ENCODE peak calls at places on chromosomes 16 and 17, in four cellular contexts. D, T, Y and K are unnamed samples.

GRCh38 chr17:45061606-45062205 is 589 bp downstream of the NMT1 start:
- DNase-seq in D (no peak), T (no peak), Y (no peak), K (no peak)

GRCh38 chr17:40949406-40949805 is 12.0 kb upstream of the KRT23 start:
- DNase-seq in D (no peak), T (no peak), Y (no peak), K (no peak)

GRCh38 chr17:41544497-41544896 is 16.4 kb upstream of the KRT19 start:
- DNase-seq in D (peak; percentile 49), T (no peak), Y (no peak), K (no peak)

GRCh38 chr17:78109489-78109761 is 19.1 kb downstream of the TMC6 start:
- DNase-seq in D (no peak), T (no peak), Y (no peak), K (no peak)

GRCh38 chr17:77746901-77747620 is 211.4 kb upstream of the TNRC6C start:
- DNase-seq in D (no peak), T (no peak), Y (no peak), K (no peak)

GRCh38 chr17:46097497-46097896 is 95.7 kb downstream of the KANSL1 start:
- DNase-seq in D (no peak), T (no peak), Y (no peak), K (no peak)

GRCh38 chr17:8189041-8189710 is 804 bp downstream of the BORCS6 start:
- DNase-seq in D (no peak), T (no peak), Y (no peak), K (no peak)

GRCh38 chr16:424033-424622 is 1.3 kb upstream of the RAB11FIP3 start:
- DNase-seq in D (no peak), T (peak; percentile 24), Y (no peak), K (no peak)

GRCh38 chr16:88050952-88051660 is 99.9 kb downstream of the BANP start:
- DNase-seq in D (no peak), T (no peak), Y (no peak), K (no peak)

GRCh38 chr17:60390881-60391418 is 983 bp downstream of the USP32 start:
- DNase-seq in D (peak; percentile 49), T (peak; percentile 32), Y (no peak), K (no peak)

GRCh38 chr17:338442-339192 is 14.0 kb downstream of the RPH3AL start:
- DNase-seq in D (no peak), T (no peak), Y (no peak), K (no peak)

GRCh38 chr16:85104821-85105391 is 7.4 kb downstream of the CIBAR2 start:
- DNase-seq in D (no peak), T (peak; percentile 53), Y (peak; percentile 21), K (peak; percentile 48)

GRCh38 chr16:49713770-49714169 is 142.1 kb downstream of the ZNF423 start:
- DNase-seq in D (no peak), T (no peak), Y (no peak), K (no peak)

DNA sequence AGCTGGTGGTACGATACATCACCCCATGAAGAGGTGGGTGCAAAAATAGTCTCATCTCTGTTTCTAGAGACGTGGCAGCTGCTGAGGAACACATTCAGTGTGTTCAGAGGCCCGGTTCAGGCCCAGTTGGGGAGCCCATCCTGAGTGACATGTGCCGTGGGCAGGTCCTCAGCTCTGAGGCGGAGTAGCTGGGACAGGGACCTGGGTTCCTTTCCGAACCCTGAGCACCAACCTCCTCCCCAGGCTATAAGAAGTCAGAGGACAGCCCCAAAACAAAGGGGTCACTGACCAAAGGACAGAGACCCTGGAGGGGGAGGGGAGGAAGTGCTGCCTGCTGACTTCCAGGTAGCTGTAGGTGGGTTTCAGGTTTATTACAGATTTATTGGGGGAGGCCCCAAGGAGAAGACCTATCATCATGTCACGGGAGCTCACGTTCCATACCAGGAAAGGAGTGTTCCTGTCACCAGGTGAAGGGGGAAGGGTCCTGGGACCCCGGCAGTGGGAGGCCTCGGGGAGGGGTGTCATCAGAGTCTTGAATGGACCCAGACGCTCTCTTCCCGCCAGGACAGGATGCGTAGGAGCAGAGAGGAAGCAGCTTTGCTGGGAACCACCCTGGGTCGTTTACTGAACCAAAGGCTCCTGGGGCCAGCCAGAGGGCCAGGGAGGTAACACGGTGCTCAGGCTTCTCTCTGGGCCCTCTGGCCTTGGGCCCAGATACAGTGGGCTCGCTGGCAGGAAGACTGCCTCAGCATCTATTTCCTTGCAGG is 4.9 kb downstream of the LDHD start:
- DNase-seq in D (no peak), T (no peak), Y (no peak), K (no peak)
- TF ChIP-seq POLR2AphosphoS5 in D (no peak), T (no peak), Y (no peak), K (no peak)

DNA sequence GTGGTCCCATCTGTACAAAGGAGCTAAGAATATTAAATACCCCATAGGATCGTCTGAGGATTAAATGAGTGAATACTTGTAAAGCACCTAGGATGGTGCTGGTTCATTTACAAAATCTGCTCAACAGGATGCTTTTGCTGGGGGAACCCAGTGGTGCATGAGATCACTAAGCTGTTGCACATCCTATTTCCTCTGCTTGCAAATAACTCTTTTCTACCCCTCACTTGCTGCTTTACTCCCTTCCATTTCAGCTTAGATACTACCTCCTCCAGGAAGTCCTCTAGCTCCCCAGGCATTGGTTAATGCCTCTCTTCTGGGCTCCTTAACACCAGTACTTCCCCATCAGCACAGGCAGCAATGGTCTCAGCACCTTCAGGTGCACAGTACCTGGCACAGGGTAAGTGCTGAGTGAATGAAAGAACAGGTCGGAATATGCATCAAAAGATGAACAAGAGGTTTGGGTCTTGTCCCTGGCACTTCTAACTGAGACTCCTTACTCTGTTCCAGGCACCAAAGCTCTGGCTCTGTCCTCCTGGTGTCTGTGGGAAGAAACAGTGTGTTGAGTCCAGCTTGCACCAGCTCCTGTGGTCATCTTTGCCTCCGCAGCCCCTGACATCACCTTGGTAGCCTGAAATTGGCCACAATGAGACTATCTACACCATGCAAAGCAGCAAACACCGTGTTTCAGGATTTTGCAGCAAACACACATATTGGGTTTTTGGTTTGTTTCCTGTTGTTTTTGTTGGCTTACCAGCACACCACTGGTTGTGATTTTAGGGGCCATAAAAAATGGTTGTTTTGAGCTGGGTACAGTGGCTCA is 24.1 kb upstream of the IL21R start:
- DNase-seq in D (no peak), T (peak; percentile 42), Y (peak; percentile 72), K (no peak)
- TF ChIP-seq SPI1 in D (no peak), T (no peak), Y (peak; percentile 24), K (peak; percentile 51)

GRCh38 chr16:56314244-56314850 is 111.0 kb downstream of the AMFR start:
- DNase-seq in D (no peak), T (no peak), Y (no peak), K (no peak)

GRCh38 chr16:56319391-56319790 is 106.0 kb downstream of the AMFR start:
- DNase-seq in D (no peak), T (no peak), Y (no peak), K (no peak)

GRCh38 chr16:56317998-56318912 is 107.1 kb downstream of the AMFR start:
- DNase-seq in D (peak; percentile 78), T (peak; percentile 69), Y (peak; percentile 3), K (peak; percentile 95)

GRCh38 chr16:56315955-56316354 is 109.4 kb downstream of the AMFR start:
- DNase-seq in D (no peak), T (no peak), Y (no peak), K (no peak)

GRCh38 chr16:56316545-56316944 is 108.8 kb downstream of the AMFR start:
- DNase-seq in D (no peak), T (no peak), Y (no peak), K (no peak)
- TF ChIP-seq POLR2AphosphoS5 in D (no peak), T (no peak), Y (no peak), K (no peak)

GRCh38 chr17:57370583-57370982 is 114.3 kb downstream of the MSI2 start:
- DNase-seq in D (no peak), T (no peak), Y (no peak), K (no peak)

GRCh38 chr17:57369509-57369945 is 113.2 kb downstream of the MSI2 start:
- DNase-seq in D (no peak), T (no peak), Y (no peak), K (no peak)

GRCh38 chr17:57372156-57372555 is 115.8 kb downstream of the MSI2 start:
- DNase-seq in D (no peak), T (no peak), Y (no peak), K (no peak)

GRCh38 chr17:57368637-57369336 is 112.5 kb downstream of the MSI2 start:
- DNase-seq in D (no peak), T (no peak), Y (no peak), K (no peak)

GRCh38 chr17:57370051-57370581 is 113.8 kb downstream of the MSI2 start:
- DNase-seq in D (peak; percentile 28), T (no peak), Y (no peak), K (no peak)
- TF ChIP-seq SPI1 in D (no peak), T (no peak), Y (no peak), K (no peak)

GRCh38 chr16:89322381-89323119 is 105.0 kb downstream of the ZNF778 start:
- DNase-seq in D (peak; percentile 53), T (peak; percentile 13), Y (no peak), K (no peak)
- TF ChIP-seq POLR2AphosphoS5 in D (no peak), T (no peak), Y (no peak), K (no peak)

DNA sequence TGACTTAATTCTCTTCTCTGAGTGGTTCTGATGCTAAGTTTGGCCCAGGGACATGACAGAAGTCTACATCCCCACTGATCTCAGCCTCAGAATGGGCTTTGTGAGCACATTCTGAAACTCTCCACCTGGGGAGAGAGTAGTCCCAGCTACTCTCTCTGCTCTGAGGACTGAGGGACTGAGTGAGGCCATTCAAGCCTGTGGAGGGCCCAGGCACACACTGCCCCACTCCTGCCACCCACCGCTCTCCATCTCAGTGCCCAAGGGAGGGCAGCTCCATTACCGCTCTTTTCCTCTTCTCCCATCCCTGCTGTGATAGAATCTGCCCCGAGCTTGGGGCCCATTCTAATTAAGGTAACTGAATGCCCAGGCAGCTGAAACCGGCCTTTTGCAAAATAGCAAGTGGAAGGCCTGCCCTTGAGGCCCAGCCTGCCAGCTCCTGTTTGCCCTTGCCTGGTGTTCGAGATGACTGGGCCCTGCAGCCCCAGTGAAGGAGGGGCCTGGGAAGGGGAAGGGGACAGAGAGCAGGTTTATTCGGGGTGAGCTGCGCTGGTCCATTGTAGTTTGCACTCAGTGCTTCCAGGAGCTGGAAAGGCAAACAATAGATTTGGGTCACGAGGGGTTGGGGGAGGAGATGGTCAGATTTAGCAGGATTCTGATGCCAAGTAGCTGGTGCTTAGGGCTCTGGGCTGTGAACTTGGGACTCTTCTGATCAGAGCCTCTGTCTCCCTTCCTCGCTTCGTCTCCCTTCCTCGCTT is 76.2 kb downstream of the RAB11FIP4 start:
- DNase-seq in D (no peak), T (no peak), Y (no peak), K (no peak)
- TF ChIP-seq SPI1 in D (no peak), T (no peak), Y (no peak), K (no peak)

DNA sequence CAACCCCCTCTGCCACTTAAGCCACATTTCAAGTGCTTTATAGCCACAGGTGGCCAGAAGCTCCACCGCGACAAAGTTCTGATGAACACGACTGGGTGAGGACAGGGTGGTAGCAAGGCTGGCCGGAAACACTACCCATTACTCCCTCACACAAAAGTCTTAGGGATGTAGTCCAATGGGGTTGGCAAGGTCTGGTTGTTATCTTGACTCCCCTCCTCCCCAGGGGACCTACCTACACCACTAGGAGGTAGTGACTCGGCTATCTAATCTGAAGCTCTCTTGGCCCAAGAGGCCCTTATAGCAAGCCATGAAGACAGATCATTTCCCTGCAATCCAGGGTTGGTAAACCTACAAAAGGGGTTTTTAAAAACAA is 8.4 kb downstream of the LITAFD start:
- DNase-seq in D (no peak), T (no peak), Y (no peak), K (no peak)
- TF ChIP-seq POLR2AphosphoS5 in D (no peak), T (peak; percentile 28), Y (no peak), K (no peak)

GRCh38 chr17:3712811-3713463 is 10.8 kb upstream of the HASPIN start:
- DNase-seq in D (peak; percentile 55), T (no peak), Y (peak; percentile 37), K (no peak)
- TF ChIP-seq SPI1 in D (no peak), T (no peak), Y (no peak), K (no peak)